ENCODE peak calls at places on chromosomes 6 and 20, in four cellular contexts. C is NCI-H1105; L is CD8-positive, alpha-beta memory T cell; E is endodermal cell. A is an unnamed sample.

GRCh38 chr6:11971154-11971553 is 41.0 kb upstream of the HIVEP1 start:
- DNase-seq in L (no peak), C (no peak), E (no peak), A (no peak)

GRCh38 chr6:130107710-130108109 is 89.3 kb downstream of the L3MBTL3 start:
- DNase-seq in L (no peak), E (no peak), C (no peak), A (no peak)

GRCh38 chr20:41643504-41643938 is 25.3 kb upstream of the CHD6 start:
- DNase-seq in L (no peak), E (peak), C (peak), A (no peak)

GRCh38 chr20:58160451-58161051 is 67.9 kb downstream of the ANKRD60 start:
- DNase-seq in E (no peak), C (no peak), L (no peak), A (no peak)

GRCh38 chr6:30042476-30042875 is 18.6 kb upstream of the POLR1H start:
- DNase-seq in C (no peak), E (no peak), L (no peak), A (no peak)

GRCh38 chr6:157845493-157846259 is 22.6 kb downstream of the SNX9 start:
- DNase-seq in L (no peak), C (no peak), E (no peak), A (no peak)

GRCh38 chr6:113654396-113654795 is 202.7 kb upstream of the MARCKS start:
- DNase-seq in C (no peak), E (no peak), L (no peak), A (no peak)

GRCh38 chr20:17610566-17611289 is 40.9 kb downstream of the DSTN start:
- DNase-seq in C (no peak), L (peak), E (peak), A (peak)

GRCh38 chr6:36386495-36387439 is 702 bp downstream of the ETV7 start:
- DNase-seq in C (no peak), E (peak), L (no peak), A (peak)

GRCh38 chr6:120320481-120321162 is 971.1 kb upstream of the MAN1A1 start:
- DNase-seq in C (no peak), E (no peak), L (no peak), A (no peak)

GRCh38 chr6:14975124-14975815 is 270.6 kb upstream of the JARID2 start:
- DNase-seq in L (no peak), E (no peak), C (no peak), A (no peak)

A was measured in CD4-positive, alpha-beta memory T cell.